ENCODE peak calls at places on chromosomes 13 and 19, in four cellular contexts. A, J, U and R are unnamed samples.
A peak's percentile ranks its signal among the peaks of the same experiment; 100 is the strongest.

GRCh38 chr13:44313674-44314073 is 60.0 kb upstream of the SERP2 start:
- DNase-seq in A (peak; percentile 80), J (no peak), U (peak; percentile 88), R (no peak)

GRCh38 chr13:47252627-47253026 is 355.8 kb upstream of the HTR2A start:
- DNase-seq in A (no peak), J (no peak), U (peak; percentile 70), R (no peak)

GRCh38 chr13:56351041-56351440 is 789.7 kb upstream of the PRR20A start:
- DNase-seq in A (no peak), J (peak; percentile 41), U (no peak), R (no peak)

GRCh38 chr13:92136449-92137180 is 738.2 kb downstream of the GPC5 start:
- DNase-seq in A (no peak), J (no peak), U (no peak), R (no peak)

GRCh38 chr19:45050036-45050435 is 11.2 kb downstream of the CLASRP start:
- DNase-seq in A (no peak), J (no peak), U (peak; percentile 12), R (no peak)

GRCh38 chr19:34502582-34503545 is 21.3 kb downstream of the WTIP start:
- DNase-seq in A (no peak), J (no peak), U (peak; percentile 58), R (no peak)

GRCh38 chr19:15836345-15836594 is 20.8 kb upstream of the OR10H1 start:
- DNase-seq in A (no peak), J (no peak), U (peak; percentile 67), R (no peak)

GRCh38 chr13:112184261-112184660 is 117.3 kb downstream of the SOX1 start:
- DNase-seq in A (no peak), J (no peak), U (no peak), R (no peak)

GRCh38 chr19:5695649-5696195 is 5.6 kb downstream of the RPL36 start:
- DNase-seq in A (no peak), J (peak; percentile 24), U (no peak), R (peak; percentile 4)

GRCh38 chr13:109840201-109840892 is 54.0 kb upstream of the IRS2 start:
- DNase-seq in A (peak; percentile 94), J (no peak), U (peak; percentile 74), R (no peak)

GRCh38 chr19:30029721-30030510 is 87.9 kb downstream of the URI1 start:
- DNase-seq in A (peak; percentile 87), J (no peak), U (no peak), R (no peak)

GRCh38 chr13:84139561-84140158 is 257.4 kb upstream of the SLITRK1 start:
- DNase-seq in A (no peak), J (peak; percentile 43), U (no peak), R (no peak)

GRCh38 chr13:112849500-112849899 is 119.5 kb upstream of the MCF2L start:
- DNase-seq in A (no peak), J (no peak), U (no peak), R (no peak)

GRCh38 chr13:33034061-33034460 is 17.8 kb downstream of the KL start:
- DNase-seq in A (no peak), J (no peak), U (no peak), R (no peak)

GRCh38 chr13:103275079-103275478 is 208.9 kb upstream of the SLC10A2 start:
- DNase-seq in A (no peak), J (no peak), U (no peak), R (no peak)

GRCh38 chr13:107266657-107267056 is 698.7 kb upstream of the ARGLU1 start:
- DNase-seq in A (no peak), J (no peak), U (no peak), R (no peak)

GRCh38 chr13:65497265-65497664 is 1732.9 kb downstream of the PCDH9 start:
- DNase-seq in A (peak; percentile 55), J (no peak), U (no peak), R (no peak)

GRCh38 chr19:35468637-35469036 is 20.6 kb downstream of the FFAR2 start:
- DNase-seq in A (peak; percentile 38), J (peak; percentile 77), U (peak; percentile 56), R (peak; percentile 61)

GRCh38 chr13:79684426-79684825 is 203.5 kb downstream of the NDFIP2 start:
- DNase-seq in A (no peak), J (no peak), U (no peak), R (no peak)

GRCh38 chr13:95432141-95432540 is 120.4 kb upstream of the CLDN10 start:
- DNase-seq in A (no peak), J (no peak), U (no peak), R (no peak)

GRCh38 chr19:38273499-38273898 is 9.1 kb downstream of the SPINT2 start:
- DNase-seq in A (no peak), J (no peak), U (no peak), R (no peak)

GRCh38 chr13:102873653-102874052 is 27.8 kb downstream of the ERCC5 start:
- DNase-seq in A (no peak), J (no peak), U (peak; percentile 24), R (no peak)

GRCh38 chr13:73060251-73061160 is 1.7 kb downstream of the KLF5 start:
- DNase-seq in A (peak; percentile 63), J (no peak), U (peak; percentile 90), R (no peak)

GRCh38 chr13:38687246-38688229 is 661 bp downstream of the FREM2 start:
- DNase-seq in A (no peak), J (peak; percentile 69), U (peak; percentile 25), R (peak; percentile 36)

GRCh38 chr13:66992183-66992582 is 238.0 kb downstream of the PCDH9 start:
- DNase-seq in A (no peak), J (no peak), U (no peak), R (no peak)
- H2AFZ ChIP-seq in A (no peak overlapping the region), J (peak overlapping the region; percentile 34), U (no peak overlapping the region), R (no peak overlapping the region)

GRCh38 chr13:42041017-42041683 is 7.3 kb upstream of the DGKH start:
- DNase-seq in A (no peak), J (peak; percentile 78), U (peak; percentile 75), R (peak; percentile 32)

GRCh38 chr13:42041684-42042035 is 6.8 kb upstream of the DGKH start:
- DNase-seq in A (peak; percentile 52), J (peak; percentile 83), U (peak; percentile 89), R (no peak)

GRCh38 chr13:42040730-42041016 is 7.8 kb upstream of the DGKH start:
- DNase-seq in A (no peak), J (no peak), U (no peak), R (no peak)

GRCh38 chr13:42046448-42046847 is 2.0 kb upstream of the DGKH start:
- DNase-seq in A (no peak), J (no peak), U (no peak), R (no peak)

DNA sequence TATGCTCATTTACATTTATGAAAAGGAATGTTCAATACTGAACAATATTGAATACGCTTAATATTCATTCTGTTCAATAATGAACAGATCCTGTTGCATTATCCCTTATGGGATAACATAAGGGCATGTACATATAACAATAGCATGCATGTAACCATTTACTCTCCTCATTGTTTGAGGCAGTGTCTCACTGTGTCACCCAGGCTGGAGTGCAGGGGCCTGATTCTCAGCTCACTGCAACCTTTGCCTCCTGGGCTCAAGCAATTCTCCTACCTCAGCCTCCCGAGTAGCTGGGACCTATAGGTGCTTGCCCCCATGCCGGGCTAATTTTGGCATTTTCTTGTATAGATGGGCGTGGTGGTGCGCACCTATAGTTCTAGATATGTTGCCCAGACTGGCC is 4.8 kb upstream of the DGKH start:
- DNase-seq in A (no peak), J (no peak), U (no peak), R (no peak)
- H3K27me3 ChIP-seq in A (no peaks in the 10 kb centered on the region), J (peaks cover 84% of the 10 kb centered on the region), U (no peaks in the 10 kb centered on the region), R (no peaks in the 10 kb centered on the region)

GRCh38 chr19:3194703-3195087 is 9.0 kb downstream of the NCLN start:
- DNase-seq in A (no peak), J (no peak), U (no peak), R (no peak)
- H3K9me2 ChIP-seq in A (no peaks in the 10 kb centered on the region), J (no peaks in the 10 kb centered on the region), U (no peaks in the 10 kb centered on the region), R (no peaks in the 10 kb centered on the region)

GRCh38 chr19:1227313-1227626 is 10.5 kb downstream of the CBARP start:
- DNase-seq in A (no peak), J (no peak), U (no peak), R (no peak)
- H2AFZ ChIP-seq in A (no peak overlapping the region), J (no peak overlapping the region), U (no peak overlapping the region), R (no peak overlapping the region)

GRCh38 chr13:99983401-99984133 is 2.0 kb downstream of the ZIC2 start:
- DNase-seq in A (peak; percentile 51), J (peak; percentile 63), U (peak; percentile 57), R (no peak)

GRCh38 chr13:99984134-99984462 is 2.5 kb downstream of the ZIC2 start:
- DNase-seq in A (no peak), J (no peak), U (no peak), R (no peak)

GRCh38 chr13:99985886-99986527 is 4.4 kb downstream of the ZIC2 start:
- DNase-seq in A (no peak), J (no peak), U (no peak), R (no peak)

GRCh38 chr13:99985243-99985874 is 3.8 kb downstream of the ZIC2 start:
- DNase-seq in A (no peak), J (peak; percentile 81), U (no peak), R (no peak)

GRCh38 chr13:99984463-99985242 is 3.1 kb downstream of the ZIC2 start:
- DNase-seq in A (no peak), J (peak; percentile 74), U (no peak), R (no peak)
- H3K27me3 ChIP-seq in A (no peaks in the 10 kb centered on the region), J (peaks cover 73% of the 10 kb centered on the region), U (peaks cover 78% of the 10 kb centered on the region), R (peaks cover 10% of the 10 kb centered on the region)

GRCh38 chr13:94335786-94336357 is 143.6 kb downstream of the DCT start:
- DNase-seq in A (no peak), J (no peak), U (no peak), R (no peak)
- H3K9me2 ChIP-seq in A (no peaks in the 10 kb centered on the region), J (no peaks in the 10 kb centered on the region), U (no peaks in the 10 kb centered on the region), R (no peaks in the 10 kb centered on the region)